ENCODE peak calls at places on chromosomes 6 and 20, in four cellular contexts. One of them, this sample, is unnamed.

GRCh38 chr6:43644940-43645612 is at the start of gene RSPH9:
- DNase-seq in K562: peak
- DNase-seq in GM12878: no peak
- DNase-seq in HepG2: no peak
- DNase-seq in this sample: peak

GRCh38 chr6:166449641-166450040 is 66.9 kb upstream of the MPC1 start:
- DNase-seq in K562: no peak
- DNase-seq in GM12878: no peak
- DNase-seq in HepG2: no peak
- DNase-seq in this sample: no peak

GRCh38 chr20:40970218-40970617 is 58.4 kb upstream of the TOP1 start:
- DNase-seq in K562: no peak
- DNase-seq in GM12878: no peak
- DNase-seq in HepG2: no peak
- DNase-seq in this sample: no peak

GRCh38 chr6:15447546-15448232 is 201.8 kb downstream of the JARID2 start:
- DNase-seq in K562: no peak
- DNase-seq in GM12878: no peak
- DNase-seq in HepG2: no peak
- DNase-seq in this sample: no peak

GRCh38 chr20:47411161-47411560 is 54.7 kb upstream of the ZMYND8 start:
- DNase-seq in K562: no peak
- DNase-seq in GM12878: no peak
- DNase-seq in HepG2: no peak
- DNase-seq in this sample: no peak

GRCh38 chr6:160300076-160300695 is 41.6 kb upstream of the SLC22A2 start:
- DNase-seq in K562: no peak
- DNase-seq in GM12878: no peak
- DNase-seq in HepG2: peak
- DNase-seq in this sample: no peak

GRCh38 chr6:108748959-108749358 is 99.3 kb upstream of the ARMC2 start:
- DNase-seq in K562: no peak
- DNase-seq in GM12878: no peak
- DNase-seq in HepG2: no peak
- DNase-seq in this sample: no peak

GRCh38 chr6:91864911-91865310 is 1278.0 kb upstream of the MAP3K7 start:
- DNase-seq in K562: no peak
- DNase-seq in GM12878: no peak
- DNase-seq in HepG2: no peak
- DNase-seq in this sample: no peak

GRCh38 chr6:113361014-113361645 is 496.0 kb upstream of the MARCKS start:
- DNase-seq in K562: no peak
- DNase-seq in GM12878: no peak
- DNase-seq in HepG2: peak
- DNase-seq in this sample: no peak

GRCh38 chr6:126891158-126891557 is 227.3 kb upstream of the RSPO3 start:
- DNase-seq in K562: no peak
- DNase-seq in GM12878: no peak
- DNase-seq in HepG2: no peak
- DNase-seq in this sample: no peak

GRCh38 chr6:1915226-1915625 is 305.5 kb downstream of the FOXC1 start:
- DNase-seq in K562: no peak
- DNase-seq in GM12878: no peak
- DNase-seq in HepG2: no peak
- DNase-seq in this sample: no peak

GRCh38 chr6:129517288-129517687 is 192.7 kb downstream of the ARHGAP18 start:
- DNase-seq in K562: no peak
- DNase-seq in GM12878: no peak
- DNase-seq in HepG2: no peak
- DNase-seq in this sample: no peak

GRCh38 chr6:35078896-35079295 is 62.2 kb downstream of the TCP11 start:
- DNase-seq in K562: no peak
- DNase-seq in GM12878: no peak
- DNase-seq in HepG2: no peak
- DNase-seq in this sample: no peak

GRCh38 chr6:110874880-110875547 is 429 bp downstream of the AMD1 start:
- DNase-seq in K562: no peak
- DNase-seq in GM12878: no peak
- DNase-seq in HepG2: no peak
- DNase-seq in this sample: no peak

GRCh38 chr20:38873050-38873581 is 53.1 kb upstream of the FAM83D start:
- DNase-seq in K562: no peak
- DNase-seq in GM12878: peak
- DNase-seq in HepG2: no peak
- DNase-seq in this sample: no peak

GRCh38 chr6:74720923-74721322 is 484.9 kb downstream of the COL12A1 start:
- DNase-seq in K562: no peak
- DNase-seq in GM12878: no peak
- DNase-seq in HepG2: no peak
- DNase-seq in this sample: no peak

GRCh38 chr20:8476023-8476422 is 344.0 kb downstream of the PLCB1 start:
- DNase-seq in K562: no peak
- DNase-seq in GM12878: no peak
- DNase-seq in HepG2: no peak
- DNase-seq in this sample: no peak

GRCh38 chr20:61417221-61417941 is 165.3 kb downstream of the CDH4 start:
- DNase-seq in K562: no peak
- DNase-seq in GM12878: no peak
- DNase-seq in HepG2: no peak
- DNase-seq in this sample: no peak

GRCh38 chr6:110180228-110181008 is at the start of gene CDC40:
- DNase-seq in K562: peak
- DNase-seq in GM12878: no peak
- DNase-seq in HepG2: peak
- DNase-seq in this sample: peak

GRCh38 chr6:159317430-159317829 is 148.2 kb downstream of the FNDC1 start:
- DNase-seq in K562: no peak
- DNase-seq in GM12878: no peak
- DNase-seq in HepG2: no peak
- DNase-seq in this sample: no peak

GRCh38 chr6:130600880-130601341 is 226.3 kb upstream of the SMLR1 start:
- DNase-seq in K562: no peak
- DNase-seq in GM12878: no peak
- DNase-seq in HepG2: no peak
- DNase-seq in this sample: no peak

GRCh38 chr6:32096087-32096393 is 13.1 kb downstream of the TNXB start:
- DNase-seq in K562: no peak
- DNase-seq in GM12878: no peak
- DNase-seq in HepG2: no peak
- DNase-seq in this sample: no peak

GRCh38 chr6:140225587-140226438 is 851.4 kb upstream of the CITED2 start:
- DNase-seq in K562: no peak
- DNase-seq in GM12878: no peak
- DNase-seq in HepG2: no peak
- DNase-seq in this sample: no peak

GRCh38 chr6:125957845-125958244 is 1.3 kb downstream of the HINT3 start:
- DNase-seq in K562: peak
- DNase-seq in GM12878: no peak
- DNase-seq in HepG2: peak
- DNase-seq in this sample: no peak

GRCh38 chr20:22684072-22684762 is 99.8 kb upstream of the FOXA2 start:
- DNase-seq in K562: peak
- DNase-seq in GM12878: peak
- DNase-seq in HepG2: peak
- DNase-seq in this sample: peak

GRCh38 chr6:30691208-30691872 is 556 bp upstream of the NRM start:
- DNase-seq in K562: no peak
- DNase-seq in GM12878: no peak
- DNase-seq in HepG2: no peak
- DNase-seq in this sample: no peak

GRCh38 chr20:20603339-20603990 is 109.0 kb downstream of the RALGAPA2 start:
- DNase-seq in K562: no peak
- DNase-seq in GM12878: peak
- DNase-seq in HepG2: no peak
- DNase-seq in this sample: no peak

GRCh38 chr6:74578339-74578738 is 627.5 kb downstream of the COL12A1 start:
- DNase-seq in K562: no peak
- DNase-seq in GM12878: no peak
- DNase-seq in HepG2: no peak
- DNase-seq in this sample: no peak

GRCh38 chr20:7038029-7038428 is 270.5 kb downstream of the BMP2 start:
- DNase-seq in K562: no peak
- DNase-seq in GM12878: no peak
- DNase-seq in HepG2: no peak
- DNase-seq in this sample: no peak

GRCh38 chr6:127186889-127187288 is 68.4 kb downstream of the RSPO3 start:
- DNase-seq in K562: peak
- DNase-seq in GM12878: no peak
- DNase-seq in HepG2: peak
- DNase-seq in this sample: peak

GRCh38 chr6:52570291-52570700 is 6.6 kb downstream of the TRAM2 start:
- DNase-seq in K562: no peak
- DNase-seq in GM12878: no peak
- DNase-seq in HepG2: no peak
- DNase-seq in this sample: no peak

GRCh38 chr6:52564856-52565255 is 12.0 kb downstream of the TRAM2 start:
- DNase-seq in K562: no peak
- DNase-seq in GM12878: no peak
- DNase-seq in HepG2: no peak
- DNase-seq in this sample: no peak

GRCh38 chr6:52568320-52568719 is 8.5 kb downstream of the TRAM2 start:
- DNase-seq in K562: no peak
- DNase-seq in GM12878: no peak
- DNase-seq in HepG2: no peak
- DNase-seq in this sample: no peak

GRCh38 chr6:52566201-52566600 is 10.7 kb downstream of the TRAM2 start:
- DNase-seq in K562: no peak
- DNase-seq in GM12878: peak
- DNase-seq in HepG2: no peak
- DNase-seq in this sample: no peak

GRCh38 chr6:52566853-52567279 is 10.0 kb downstream of the TRAM2 start:
- DNase-seq in K562: no peak
- DNase-seq in GM12878: no peak
- DNase-seq in HepG2: peak
- DNase-seq in this sample: no peak
- TF ChIP-seq NR2C2 in K562: no peak
- TF ChIP-seq NR2C2 in GM12878: no peak
- TF ChIP-seq NR2C2 in HepG2: no peak
- TF ChIP-seq NR2C2 in this sample: no peak

DNA sequence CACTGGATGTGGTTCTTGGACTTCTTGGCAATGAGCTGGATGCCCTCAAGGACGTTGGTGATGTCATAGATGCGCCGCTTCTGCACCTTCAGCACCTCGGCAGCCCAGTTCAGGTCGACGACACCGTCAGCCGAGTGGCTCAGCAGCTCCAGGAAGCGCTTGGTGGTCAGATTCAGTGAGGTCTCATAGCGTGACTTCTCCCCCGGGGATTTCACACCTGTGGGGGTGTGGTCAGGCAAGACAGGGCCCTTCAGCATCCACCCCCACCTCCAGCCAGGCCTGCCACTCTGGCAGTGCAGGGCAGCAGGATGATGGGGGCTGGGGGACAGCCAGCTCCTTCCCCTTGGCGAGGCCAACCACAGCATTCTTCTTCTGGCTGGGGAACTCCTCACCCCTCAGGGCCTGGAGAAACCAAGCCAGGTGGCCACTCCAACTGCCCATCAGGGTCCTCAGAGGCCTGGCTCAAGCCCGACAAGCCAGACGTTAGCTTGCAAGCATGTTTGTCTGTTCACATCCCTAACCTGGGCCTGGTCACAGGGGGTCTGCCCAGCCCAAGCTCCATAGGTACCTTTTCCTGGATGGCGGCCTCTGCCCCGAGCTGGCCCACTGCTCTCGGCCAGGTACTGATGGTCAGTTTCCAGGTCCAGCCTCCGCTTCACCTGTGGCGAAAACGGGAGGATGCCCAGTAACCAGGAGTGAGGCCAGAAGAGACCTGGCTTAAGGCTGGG is 5.7 kb upstream of the NECAB3 start:
- DNase-seq in K562: peak
- DNase-seq in GM12878: peak
- DNase-seq in HepG2: no peak
- DNase-seq in this sample: no peak
- TF ChIP-seq CREB1 in K562: no peak
- TF ChIP-seq CREB1 in GM12878: peak
- TF ChIP-seq CREB1 in HepG2: peak
- TF ChIP-seq CREB1 in this sample: no peak

GRCh38 chr20:14332796-14333345 is 4.5 kb downstream of the FLRT3 start:
- DNase-seq in K562: no peak
- DNase-seq in GM12878: no peak
- DNase-seq in HepG2: no peak
- DNase-seq in this sample: no peak
- TF ChIP-seq USF2 in K562: no peak
- TF ChIP-seq USF2 in GM12878: no peak
- TF ChIP-seq USF2 in HepG2: no peak
- TF ChIP-seq USF2 in this sample: no peak

DNA sequence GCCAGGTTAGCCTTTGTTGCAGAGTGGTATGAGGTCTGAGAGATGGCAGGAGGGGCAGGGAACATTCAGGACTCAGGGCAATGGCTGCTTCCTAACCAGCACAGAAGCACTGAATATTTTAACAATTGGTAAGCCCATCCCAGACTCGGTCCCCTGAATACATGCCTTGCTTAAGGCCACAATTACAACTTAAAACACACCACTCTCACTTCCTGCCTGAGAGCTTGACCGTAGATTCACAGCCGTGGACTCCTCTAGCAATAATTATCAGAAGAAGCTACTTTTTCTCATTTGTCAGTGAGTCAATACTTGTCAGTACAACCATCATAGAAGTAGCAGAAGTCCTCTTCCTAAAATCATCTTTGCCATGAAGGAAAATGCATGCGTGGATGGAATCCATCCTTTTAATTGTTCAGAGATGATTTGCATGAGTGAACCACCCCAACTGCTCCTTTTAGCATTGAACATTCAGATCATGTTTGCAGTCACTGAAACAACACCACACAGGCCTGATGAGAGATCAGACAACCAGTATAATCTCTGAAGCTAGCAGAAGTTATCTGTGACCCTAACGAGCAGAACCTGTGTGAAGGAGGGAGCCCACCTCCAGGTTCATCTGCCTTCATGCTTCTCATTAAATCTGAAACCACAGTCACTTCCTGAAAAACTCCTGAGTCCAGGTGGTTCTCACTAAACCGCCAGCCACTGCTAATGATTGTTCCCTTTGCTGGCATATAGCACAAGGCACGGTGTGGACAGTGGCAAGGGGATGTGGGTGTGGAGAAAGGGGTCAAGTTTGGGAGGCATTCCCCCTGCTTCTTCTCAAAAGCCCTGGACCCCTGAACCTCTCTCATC is 333.9 kb upstream of the CNR1 start:
- DNase-seq in K562: no peak
- DNase-seq in GM12878: peak
- DNase-seq in HepG2: no peak
- DNase-seq in this sample: no peak
- TF ChIP-seq NR2C2 in K562: no peak
- TF ChIP-seq NR2C2 in GM12878: no peak
- TF ChIP-seq NR2C2 in HepG2: no peak
- TF ChIP-seq NR2C2 in this sample: no peak

DNA sequence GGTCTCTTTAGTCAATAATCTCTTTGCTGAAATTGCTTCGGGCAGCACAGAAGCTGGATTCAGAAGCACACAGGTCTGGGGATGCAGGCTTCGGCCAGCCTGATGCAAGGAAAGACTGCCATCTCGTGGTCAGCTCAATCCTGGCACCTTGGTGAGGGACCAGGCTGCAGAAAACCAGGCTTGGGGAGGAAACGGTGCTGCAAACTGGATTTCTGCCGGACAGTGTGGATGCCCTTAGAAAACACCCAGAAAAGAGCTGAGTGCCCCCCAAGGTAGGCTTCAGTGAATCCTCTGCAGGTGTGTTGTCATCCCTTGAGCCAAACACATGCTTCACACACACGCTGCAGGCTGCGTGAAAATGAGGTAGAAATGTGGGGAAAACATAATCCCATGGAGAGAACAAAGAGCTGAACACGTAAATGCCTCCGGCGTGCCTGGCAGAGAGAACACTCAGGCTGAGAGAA is 89.8 kb upstream of the PAX1 start:
- DNase-seq in K562: peak
- DNase-seq in GM12878: no peak
- DNase-seq in HepG2: peak
- DNase-seq in this sample: peak
- TF ChIP-seq CREB1 in K562: no peak
- TF ChIP-seq CREB1 in GM12878: no peak
- TF ChIP-seq CREB1 in HepG2: no peak
- TF ChIP-seq CREB1 in this sample: no peak

This sample was measured in WTC11.